ENCODE peak calls at places on chromosome 4, in five cellular contexts. One of them, this sample, is unnamed.

GRCh38 chr4:81617569-81617968 is 145.9 kb upstream of the RASGEF1B start:
- DNase-seq in retinal pigment epithelial cell: no peak
- DNase-seq in WERI-Rb-1: no peak
- DNase-seq in hepatocyte: no peak
- DNase-seq in body of pancreas: no peak
- DNase-seq in this sample: no peak

GRCh38 chr4:48268956-48269860 is at the start of gene TEC:
- DNase-seq in retinal pigment epithelial cell: no peak
- DNase-seq in WERI-Rb-1: peak
- DNase-seq in body of pancreas: peak
- DNase-seq in hepatocyte: peak
- DNase-seq in this sample: no peak

GRCh38 chr4:99002274-99002673 is 6.8 kb downstream of the METAP1 start:
- DNase-seq in WERI-Rb-1: no peak
- DNase-seq in body of pancreas: no peak
- DNase-seq in hepatocyte: no peak
- DNase-seq in retinal pigment epithelial cell: no peak
- DNase-seq in this sample: no peak

GRCh38 chr4:105415281-105415744 is 58.5 kb downstream of the PPA2 start:
- DNase-seq in body of pancreas: no peak
- DNase-seq in retinal pigment epithelial cell: no peak
- DNase-seq in WERI-Rb-1: no peak
- DNase-seq in hepatocyte: no peak
- DNase-seq in this sample: no peak

GRCh38 chr4:61995717-61996337 is 795.7 kb downstream of the ADGRL3 start:
- DNase-seq in retinal pigment epithelial cell: no peak
- DNase-seq in hepatocyte: no peak
- DNase-seq in body of pancreas: no peak
- DNase-seq in WERI-Rb-1: no peak
- DNase-seq in this sample: no peak

GRCh38 chr4:121977251-121978168 is 25.6 kb upstream of the TRPC3 start:
- DNase-seq in WERI-Rb-1: no peak
- DNase-seq in hepatocyte: peak
- DNase-seq in body of pancreas: no peak
- DNase-seq in retinal pigment epithelial cell: no peak
- DNase-seq in this sample: no peak

GRCh38 chr4:183492791-183493221 is 12.1 kb upstream of the ING2 start:
- DNase-seq in body of pancreas: no peak
- DNase-seq in WERI-Rb-1: no peak
- DNase-seq in hepatocyte: no peak
- DNase-seq in retinal pigment epithelial cell: no peak
- DNase-seq in this sample: no peak

GRCh38 chr4:72312032-72312650 is 256.9 kb downstream of the ADAMTS3 start:
- DNase-seq in WERI-Rb-1: no peak
- DNase-seq in retinal pigment epithelial cell: peak
- DNase-seq in hepatocyte: peak
- DNase-seq in body of pancreas: peak
- DNase-seq in this sample: peak

GRCh38 chr4:81470456-81471327 is 1.0 kb downstream of the RASGEF1B start:
- DNase-seq in retinal pigment epithelial cell: no peak
- DNase-seq in body of pancreas: peak
- DNase-seq in hepatocyte: peak
- DNase-seq in WERI-Rb-1: peak
- DNase-seq in this sample: peak

GRCh38 chr4:158805628-158806471 is 37.0 kb downstream of the FNIP2 start:
- DNase-seq in body of pancreas: no peak
- DNase-seq in WERI-Rb-1: peak
- DNase-seq in hepatocyte: peak
- DNase-seq in retinal pigment epithelial cell: peak
- DNase-seq in this sample: no peak

GRCh38 chr4:65918217-65918616 is 247.9 kb upstream of the EPHA5 start:
- DNase-seq in body of pancreas: no peak
- DNase-seq in WERI-Rb-1: no peak
- DNase-seq in hepatocyte: no peak
- DNase-seq in retinal pigment epithelial cell: no peak
- DNase-seq in this sample: no peak

GRCh38 chr4:146349306-146349705 is 135.0 kb downstream of the REELD1 start:
- DNase-seq in WERI-Rb-1: no peak
- DNase-seq in hepatocyte: no peak
- DNase-seq in body of pancreas: no peak
- DNase-seq in retinal pigment epithelial cell: peak
- DNase-seq in this sample: no peak

GRCh38 chr4:183229397-183229796 is 90.7 kb downstream of the CLDN22 start:
- DNase-seq in retinal pigment epithelial cell: no peak
- DNase-seq in body of pancreas: no peak
- DNase-seq in WERI-Rb-1: no peak
- DNase-seq in hepatocyte: no peak
- DNase-seq in this sample: no peak

GRCh38 chr4:168584321-168584771 is 87.5 kb downstream of the PALLD start:
- DNase-seq in hepatocyte: no peak
- DNase-seq in body of pancreas: no peak
- DNase-seq in retinal pigment epithelial cell: peak
- DNase-seq in WERI-Rb-1: no peak
- DNase-seq in this sample: no peak

GRCh38 chr4:132382243-132382642 is 766.9 kb upstream of the PCDH10 start:
- DNase-seq in retinal pigment epithelial cell: no peak
- DNase-seq in WERI-Rb-1: no peak
- DNase-seq in hepatocyte: no peak
- DNase-seq in body of pancreas: no peak
- DNase-seq in this sample: no peak

GRCh38 chr4:119172223-119172622 is 36.6 kb downstream of the MYOZ2 start:
- DNase-seq in hepatocyte: no peak
- DNase-seq in body of pancreas: no peak
- DNase-seq in WERI-Rb-1: no peak
- DNase-seq in retinal pigment epithelial cell: no peak
- DNase-seq in this sample: no peak

GRCh38 chr4:177239475-177239874 is 70.2 kb upstream of the NEIL3 start:
- DNase-seq in WERI-Rb-1: no peak
- DNase-seq in hepatocyte: no peak
- DNase-seq in body of pancreas: no peak
- DNase-seq in retinal pigment epithelial cell: no peak
- DNase-seq in this sample: no peak

DNA sequence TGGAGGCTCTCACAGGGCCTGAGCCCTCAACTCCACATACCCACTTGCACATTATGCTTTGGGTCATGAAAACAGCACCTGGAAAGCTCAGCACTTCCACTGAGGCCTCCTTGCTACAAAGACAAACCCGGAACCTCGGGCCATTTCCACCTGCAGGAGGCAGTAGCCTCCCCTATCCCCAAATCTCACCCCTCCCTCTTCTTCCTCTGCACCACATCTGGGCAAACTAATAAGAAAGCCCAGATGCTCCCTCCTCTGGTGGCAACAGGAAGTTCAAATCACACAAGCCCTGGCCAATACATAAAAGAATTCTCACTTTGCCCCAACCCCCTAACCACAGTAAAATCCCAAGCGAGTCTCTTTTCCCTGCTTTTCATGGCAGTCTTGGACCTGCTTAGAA is 136.4 kb downstream of the MAPK10 start:
- DNase-seq in body of pancreas: no peak
- DNase-seq in WERI-Rb-1: peak
- DNase-seq in retinal pigment epithelial cell: no peak
- DNase-seq in hepatocyte: peak
- DNase-seq in this sample: no peak
- TF ChIP-seq CTCF in body of pancreas: no peak
- TF ChIP-seq CTCF in WERI-Rb-1: peak
- TF ChIP-seq CTCF in retinal pigment epithelial cell: peak
- TF ChIP-seq CTCF in hepatocyte: peak
- TF ChIP-seq CTCF in this sample: peak

GRCh38 chr4:103099691-103100392 is at the start of gene BDH2:
- DNase-seq in WERI-Rb-1: peak
- DNase-seq in retinal pigment epithelial cell: peak
- DNase-seq in body of pancreas: peak
- DNase-seq in hepatocyte: peak
- DNase-seq in this sample: peak
- TF ChIP-seq CTCF in WERI-Rb-1: peak
- TF ChIP-seq CTCF in retinal pigment epithelial cell: peak
- TF ChIP-seq CTCF in body of pancreas: peak
- TF ChIP-seq CTCF in hepatocyte: peak
- TF ChIP-seq CTCF in this sample: peak

GRCh38 chr4:101790521-101791188 is at the start of gene BANK1:
- DNase-seq in hepatocyte: peak
- DNase-seq in WERI-Rb-1: no peak
- DNase-seq in body of pancreas: peak
- DNase-seq in retinal pigment epithelial cell: no peak
- DNase-seq in this sample: no peak

GRCh38 chr4:101791189-101791572 is 651 bp downstream of the BANK1 start:
- DNase-seq in WERI-Rb-1: no peak
- DNase-seq in retinal pigment epithelial cell: no peak
- DNase-seq in body of pancreas: peak
- DNase-seq in hepatocyte: no peak
- DNase-seq in this sample: no peak

GRCh38 chr4:101792056-101792575 is 1.6 kb downstream of the BANK1 start:
- DNase-seq in WERI-Rb-1: no peak
- DNase-seq in hepatocyte: no peak
- DNase-seq in body of pancreas: no peak
- DNase-seq in retinal pigment epithelial cell: no peak
- DNase-seq in this sample: no peak

GRCh38 chr4:101795704-101796103 is 5.2 kb downstream of the BANK1 start:
- DNase-seq in WERI-Rb-1: peak
- DNase-seq in hepatocyte: no peak
- DNase-seq in body of pancreas: no peak
- DNase-seq in retinal pigment epithelial cell: no peak
- DNase-seq in this sample: no peak

GRCh38 chr4:101793397-101793796 is 2.9 kb downstream of the BANK1 start:
- DNase-seq in WERI-Rb-1: no peak
- DNase-seq in retinal pigment epithelial cell: no peak
- DNase-seq in hepatocyte: no peak
- DNase-seq in body of pancreas: no peak
- DNase-seq in this sample: no peak
- TF ChIP-seq CTCF in WERI-Rb-1: no peak
- TF ChIP-seq CTCF in retinal pigment epithelial cell: no peak
- TF ChIP-seq CTCF in hepatocyte: no peak
- TF ChIP-seq CTCF in body of pancreas: no peak
- TF ChIP-seq CTCF in this sample: no peak

GRCh38 chr4:69833251-69833650 is 26.7 kb downstream of the SULT1E1 start:
- DNase-seq in hepatocyte: no peak
- DNase-seq in body of pancreas: no peak
- DNase-seq in WERI-Rb-1: no peak
- DNase-seq in retinal pigment epithelial cell: no peak
- DNase-seq in this sample: peak
- TF ChIP-seq CTCF in hepatocyte: no peak
- TF ChIP-seq CTCF in body of pancreas: no peak
- TF ChIP-seq CTCF in WERI-Rb-1: no peak
- TF ChIP-seq CTCF in retinal pigment epithelial cell: no peak
- TF ChIP-seq CTCF in this sample: no peak

DNA sequence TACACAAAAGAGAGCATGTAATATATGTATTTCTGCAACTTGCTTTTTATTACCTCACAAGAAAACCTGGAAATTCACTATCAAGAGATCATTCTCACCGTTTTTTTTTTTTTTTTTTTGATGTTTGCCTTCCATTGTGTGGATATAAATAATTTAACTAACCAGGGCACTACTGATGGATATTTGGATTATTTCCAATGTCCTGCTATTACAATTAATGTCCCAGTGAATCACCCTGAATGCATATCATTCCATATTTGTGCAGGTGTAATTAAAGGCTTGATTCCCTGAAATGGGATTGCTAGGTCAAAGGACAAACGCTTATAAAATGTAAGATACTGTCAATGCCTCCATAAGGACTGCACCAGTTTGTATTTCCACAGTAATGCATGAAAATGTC is 87.8 kb downstream of the NCAPG start:
- DNase-seq in retinal pigment epithelial cell: no peak
- DNase-seq in hepatocyte: no peak
- DNase-seq in WERI-Rb-1: no peak
- DNase-seq in body of pancreas: no peak
- DNase-seq in this sample: no peak
- TF ChIP-seq CTCF in retinal pigment epithelial cell: no peak
- TF ChIP-seq CTCF in hepatocyte: no peak
- TF ChIP-seq CTCF in WERI-Rb-1: no peak
- TF ChIP-seq CTCF in body of pancreas: no peak
- TF ChIP-seq CTCF in this sample: no peak

GRCh38 chr4:47110670-47111069 is 79.3 kb downstream of the GABRB1 start:
- DNase-seq in hepatocyte: no peak
- DNase-seq in WERI-Rb-1: no peak
- DNase-seq in retinal pigment epithelial cell: no peak
- DNase-seq in body of pancreas: no peak
- DNase-seq in this sample: no peak
- TF ChIP-seq CTCF in hepatocyte: no peak
- TF ChIP-seq CTCF in WERI-Rb-1: no peak
- TF ChIP-seq CTCF in retinal pigment epithelial cell: no peak
- TF ChIP-seq CTCF in body of pancreas: no peak
- TF ChIP-seq CTCF in this sample: no peak

DNA sequence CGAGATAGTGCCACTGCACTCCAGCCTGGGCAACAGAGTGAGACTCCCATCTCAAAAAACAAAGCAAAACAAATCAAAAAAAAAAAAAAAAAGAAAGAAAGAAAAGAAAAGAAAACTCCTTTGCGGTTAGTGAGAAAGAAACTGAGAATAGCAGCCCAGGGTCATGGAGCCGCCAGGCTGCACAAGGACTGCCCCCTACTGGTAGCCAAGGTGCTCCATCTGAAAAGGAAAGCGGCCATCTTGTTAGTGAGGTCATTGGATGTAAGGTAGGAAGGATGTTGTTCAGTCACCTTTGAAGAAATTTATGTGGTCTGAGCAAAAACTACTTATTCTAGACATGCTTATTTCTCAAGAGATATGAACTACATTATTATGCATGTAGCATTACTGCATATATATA is 660.6 kb upstream of the TENM3 start:
- DNase-seq in body of pancreas: no peak
- DNase-seq in WERI-Rb-1: no peak
- DNase-seq in retinal pigment epithelial cell: no peak
- DNase-seq in hepatocyte: no peak
- DNase-seq in this sample: no peak
- TF ChIP-seq CTCF in body of pancreas: no peak
- TF ChIP-seq CTCF in WERI-Rb-1: peak
- TF ChIP-seq CTCF in retinal pigment epithelial cell: no peak
- TF ChIP-seq CTCF in hepatocyte: no peak
- TF ChIP-seq CTCF in this sample: no peak

DNA sequence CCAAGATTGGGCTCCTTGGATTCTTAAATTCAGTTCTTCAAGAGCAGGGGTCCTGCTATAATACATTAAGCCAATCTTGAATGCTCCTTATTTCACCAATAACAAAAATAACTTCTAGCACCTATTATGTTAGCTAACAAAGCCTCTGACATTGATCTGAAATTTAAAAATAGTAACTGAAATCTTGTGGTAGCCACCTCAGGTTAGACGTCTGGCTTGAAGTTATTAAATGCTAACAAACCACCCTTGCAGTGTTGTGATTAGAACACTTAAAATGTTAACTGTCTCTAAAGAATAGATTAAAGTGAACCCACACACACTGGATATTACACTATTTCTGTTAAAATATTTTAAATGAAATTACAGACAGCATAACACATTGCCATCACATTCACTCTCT is 49.8 kb upstream of the LGI2 start:
- DNase-seq in retinal pigment epithelial cell: no peak
- DNase-seq in WERI-Rb-1: no peak
- DNase-seq in hepatocyte: no peak
- DNase-seq in body of pancreas: no peak
- DNase-seq in this sample: no peak
- TF ChIP-seq CTCF in retinal pigment epithelial cell: no peak
- TF ChIP-seq CTCF in WERI-Rb-1: no peak
- TF ChIP-seq CTCF in hepatocyte: no peak
- TF ChIP-seq CTCF in body of pancreas: no peak
- TF ChIP-seq CTCF in this sample: no peak